ENCODE peak calls at places on chromosomes 2 and 18, in four cellular contexts. One of them, this sample, is unnamed.

GRCh38 chr18:36468161-36468560 is 170.6 kb downstream of the FHOD3 start:
- DNase-seq in trophoblast cell: peak; percentile 93
- DNase-seq in CD8-positive, alpha-beta T cell: no peak
- DNase-seq in psoas muscle: no peak
- DNase-seq in this sample: peak; percentile 82

GRCh38 chr2:11498543-11499034 is 32.6 kb upstream of the E2F6 start:
- DNase-seq in trophoblast cell: no peak
- DNase-seq in CD8-positive, alpha-beta T cell: no peak
- DNase-seq in psoas muscle: peak; percentile 96
- DNase-seq in this sample: peak; percentile 78

GRCh38 chr2:198441246-198441645 is 636.9 kb downstream of the PLCL1 start:
- DNase-seq in trophoblast cell: peak; percentile 83
- DNase-seq in CD8-positive, alpha-beta T cell: no peak
- DNase-seq in psoas muscle: no peak
- DNase-seq in this sample: no peak

GRCh38 chr18:26455639-26456038 is 92.7 kb downstream of the KCTD1 start:
- DNase-seq in trophoblast cell: no peak
- DNase-seq in CD8-positive, alpha-beta T cell: no peak
- DNase-seq in psoas muscle: no peak
- DNase-seq in this sample: no peak

GRCh38 chr2:37306024-37306423 is 18.6 kb downstream of the PRKD3 start:
- DNase-seq in trophoblast cell: peak; percentile 55
- DNase-seq in CD8-positive, alpha-beta T cell: no peak
- DNase-seq in psoas muscle: no peak
- DNase-seq in this sample: no peak

GRCh38 chr2:10273215-10274175 is 29.2 kb upstream of the HPCAL1 start:
- DNase-seq in trophoblast cell: no peak
- DNase-seq in CD8-positive, alpha-beta T cell: no peak
- DNase-seq in psoas muscle: peak; percentile 32
- DNase-seq in this sample: no peak

GRCh38 chr2:118569876-118570535 is 277.4 kb downstream of the EN1 start:
- DNase-seq in trophoblast cell: no peak
- DNase-seq in CD8-positive, alpha-beta T cell: no peak
- DNase-seq in psoas muscle: no peak
- DNase-seq in this sample: no peak

GRCh38 chr2:200617089-200618050 is 31.6 kb downstream of the AOX1 start:
- DNase-seq in trophoblast cell: no peak
- DNase-seq in CD8-positive, alpha-beta T cell: no peak
- DNase-seq in psoas muscle: no peak
- DNase-seq in this sample: no peak

GRCh38 chr2:71620116-71620515 is 166.8 kb downstream of the DYSF start:
- DNase-seq in trophoblast cell: no peak
- DNase-seq in CD8-positive, alpha-beta T cell: no peak
- DNase-seq in psoas muscle: peak; percentile 33
- DNase-seq in this sample: no peak

GRCh38 chr18:35478520-35479435 is 19.0 kb downstream of the INO80C start:
- DNase-seq in trophoblast cell: peak; percentile 87
- DNase-seq in CD8-positive, alpha-beta T cell: no peak
- DNase-seq in psoas muscle: no peak
- DNase-seq in this sample: no peak

GRCh38 chr2:130252880-130253645 is 54.8 kb upstream of the TUBA3E start:
- DNase-seq in trophoblast cell: no peak
- DNase-seq in CD8-positive, alpha-beta T cell: no peak
- DNase-seq in psoas muscle: no peak
- DNase-seq in this sample: no peak

GRCh38 chr2:38076250-38076709 is 329 bp upstream of the CYP1B1 start:
- DNase-seq in trophoblast cell: peak; percentile 45
- DNase-seq in CD8-positive, alpha-beta T cell: no peak
- DNase-seq in psoas muscle: peak; percentile 85
- DNase-seq in this sample: peak; percentile 92

GRCh38 chr18:7779226-7779625 is 212.1 kb downstream of the PTPRM start:
- DNase-seq in trophoblast cell: peak; percentile 14
- DNase-seq in CD8-positive, alpha-beta T cell: no peak
- DNase-seq in psoas muscle: no peak
- DNase-seq in this sample: no peak

GRCh38 chr2:99771691-99772333 is 282.0 kb upstream of the REV1 start:
- DNase-seq in trophoblast cell: no peak
- DNase-seq in CD8-positive, alpha-beta T cell: no peak
- DNase-seq in psoas muscle: no peak
- DNase-seq in this sample: peak; percentile 66

GRCh38 chr18:11224166-11224565 is 74.8 kb upstream of the PIEZO2 start:
- DNase-seq in trophoblast cell: no peak
- DNase-seq in CD8-positive, alpha-beta T cell: no peak
- DNase-seq in psoas muscle: no peak
- DNase-seq in this sample: no peak

GRCh38 chr2:231886071-231886681 is 40.0 kb downstream of the NPPC start:
- DNase-seq in trophoblast cell: no peak
- DNase-seq in CD8-positive, alpha-beta T cell: no peak
- DNase-seq in psoas muscle: no peak
- DNase-seq in this sample: no peak

GRCh38 chr18:13416208-13416607 is 197.6 kb downstream of the LDLRAD4 start:
- DNase-seq in trophoblast cell: no peak
- DNase-seq in CD8-positive, alpha-beta T cell: no peak
- DNase-seq in psoas muscle: no peak
- DNase-seq in this sample: no peak

GRCh38 chr18:55111271-55111670 is 152.0 kb upstream of the CCDC68 start:
- DNase-seq in trophoblast cell: no peak
- DNase-seq in CD8-positive, alpha-beta T cell: no peak
- DNase-seq in psoas muscle: no peak
- DNase-seq in this sample: no peak

GRCh38 chr2:120564213-120565094 is 171.2 kb upstream of the GLI2 start:
- DNase-seq in trophoblast cell: no peak
- DNase-seq in CD8-positive, alpha-beta T cell: no peak
- DNase-seq in psoas muscle: no peak
- DNase-seq in this sample: no peak

GRCh38 chr18:23191952-23192662 is 56.8 kb downstream of the CABLES1 start:
- DNase-seq in trophoblast cell: no peak
- DNase-seq in CD8-positive, alpha-beta T cell: no peak
- DNase-seq in psoas muscle: peak; percentile 77
- DNase-seq in this sample: peak; percentile 66

GRCh38 chr18:50099725-50100414 is 95.1 kb downstream of the MYO5B start:
- DNase-seq in trophoblast cell: peak; percentile 62
- DNase-seq in CD8-positive, alpha-beta T cell: no peak
- DNase-seq in psoas muscle: no peak
- DNase-seq in this sample: no peak

GRCh38 chr2:177665328-177665727 is 272.8 kb downstream of the AGPS start:
- DNase-seq in trophoblast cell: no peak
- DNase-seq in CD8-positive, alpha-beta T cell: no peak
- DNase-seq in psoas muscle: no peak
- DNase-seq in this sample: no peak

GRCh38 chr2:65487404-65487803 is 55.0 kb upstream of the SPRED2 start:
- DNase-seq in trophoblast cell: no peak
- DNase-seq in CD8-positive, alpha-beta T cell: no peak
- DNase-seq in psoas muscle: no peak
- DNase-seq in this sample: no peak

GRCh38 chr2:65486802-65487201 is 54.4 kb upstream of the SPRED2 start:
- DNase-seq in trophoblast cell: no peak
- DNase-seq in CD8-positive, alpha-beta T cell: no peak
- DNase-seq in psoas muscle: no peak
- DNase-seq in this sample: no peak

GRCh38 chr2:65489269-65489668 is 56.9 kb upstream of the SPRED2 start:
- DNase-seq in trophoblast cell: no peak
- DNase-seq in CD8-positive, alpha-beta T cell: no peak
- DNase-seq in psoas muscle: no peak
- DNase-seq in this sample: no peak

GRCh38 chr2:65490222-65490621 is 57.8 kb upstream of the SPRED2 start:
- DNase-seq in trophoblast cell: no peak
- DNase-seq in CD8-positive, alpha-beta T cell: no peak
- DNase-seq in psoas muscle: no peak
- DNase-seq in this sample: no peak

DNA sequence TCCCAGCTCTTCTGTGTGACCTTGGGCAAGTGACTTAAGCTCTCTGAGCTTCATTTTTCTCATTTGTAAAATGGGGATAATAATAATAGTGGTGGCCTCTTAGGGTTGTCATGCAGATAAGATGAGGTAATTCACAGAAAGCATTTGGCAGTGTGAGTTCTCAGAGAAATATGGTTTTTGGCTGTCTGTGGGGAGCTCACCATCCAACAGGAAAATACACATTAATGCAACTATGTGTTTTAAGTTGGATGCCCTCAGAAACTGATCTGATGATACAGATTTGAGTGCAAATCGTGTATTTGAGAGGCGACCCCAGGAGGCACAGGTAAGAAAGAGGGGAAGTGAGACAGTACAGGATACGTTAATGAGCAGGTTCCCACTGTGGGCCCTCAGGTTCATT is 56.1 kb upstream of the SPRED2 start:
- DNase-seq in trophoblast cell: no peak
- DNase-seq in CD8-positive, alpha-beta T cell: no peak
- DNase-seq in psoas muscle: no peak
- DNase-seq in this sample: no peak
- H3K9me3 ChIP-seq in trophoblast cell: peaks cover 5% of the 10 kb centered on the region
- H3K9me3 ChIP-seq in CD8-positive, alpha-beta T cell: peaks cover 6% of the 10 kb centered on the region
- H3K9me3 ChIP-seq in psoas muscle: no peaks in the 10 kb centered on the region
- H3K9me3 ChIP-seq in this sample: no peaks in the 10 kb centered on the region

GRCh38 chr2:135573620-135574019 is 42.3 kb downstream of the R3HDM1 start:
- DNase-seq in trophoblast cell: no peak
- DNase-seq in CD8-positive, alpha-beta T cell: no peak
- DNase-seq in psoas muscle: no peak
- DNase-seq in this sample: no peak
- H3K4me1 ChIP-seq in trophoblast cell: no peaks in the 10 kb centered on the region
- H3K4me1 ChIP-seq in CD8-positive, alpha-beta T cell: no peaks in the 10 kb centered on the region
- H3K4me1 ChIP-seq in psoas muscle: no peaks in the 10 kb centered on the region
- H3K4me1 ChIP-seq in this sample: no peaks in the 10 kb centered on the region

GRCh38 chr18:33900638-33901037 is 322.6 kb downstream of the ASXL3 start:
- DNase-seq in trophoblast cell: no peak
- DNase-seq in CD8-positive, alpha-beta T cell: no peak
- DNase-seq in psoas muscle: no peak
- DNase-seq in this sample: no peak
- H3K9me3 ChIP-seq in trophoblast cell: no peaks in the 10 kb centered on the region
- H3K9me3 ChIP-seq in CD8-positive, alpha-beta T cell: peaks cover 5% of the 10 kb centered on the region
- H3K9me3 ChIP-seq in psoas muscle: no peaks in the 10 kb centered on the region
- H3K9me3 ChIP-seq in this sample: no peaks in the 10 kb centered on the region

DNA sequence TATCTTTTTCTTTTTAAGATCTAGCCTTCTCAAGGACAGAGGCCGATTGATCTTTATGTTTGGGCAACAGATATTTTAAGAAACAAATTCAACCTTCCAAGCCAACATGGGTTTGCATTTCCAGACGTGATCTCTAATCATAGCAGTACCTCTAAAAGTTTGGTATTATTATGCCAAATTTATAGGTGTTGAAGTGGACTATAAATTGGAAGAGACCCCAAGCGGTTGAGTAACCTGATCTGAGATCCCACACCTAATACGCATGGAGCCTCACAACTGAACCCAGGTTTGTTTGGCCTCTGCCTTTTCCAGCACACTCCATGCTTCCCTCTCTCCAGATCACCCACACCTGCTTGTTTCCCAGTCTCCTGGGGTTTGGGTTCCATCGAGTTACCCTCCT is 116.5 kb downstream of the DDX1 start:
- DNase-seq in trophoblast cell: no peak
- DNase-seq in CD8-positive, alpha-beta T cell: no peak
- DNase-seq in psoas muscle: no peak
- DNase-seq in this sample: no peak
- H3K4me1 ChIP-seq in trophoblast cell: peaks cover 3% of the 10 kb centered on the region
- H3K4me1 ChIP-seq in CD8-positive, alpha-beta T cell: no peaks in the 10 kb centered on the region
- H3K4me1 ChIP-seq in psoas muscle: no peaks in the 10 kb centered on the region
- H3K4me1 ChIP-seq in this sample: peaks cover 6% of the 10 kb centered on the region

DNA sequence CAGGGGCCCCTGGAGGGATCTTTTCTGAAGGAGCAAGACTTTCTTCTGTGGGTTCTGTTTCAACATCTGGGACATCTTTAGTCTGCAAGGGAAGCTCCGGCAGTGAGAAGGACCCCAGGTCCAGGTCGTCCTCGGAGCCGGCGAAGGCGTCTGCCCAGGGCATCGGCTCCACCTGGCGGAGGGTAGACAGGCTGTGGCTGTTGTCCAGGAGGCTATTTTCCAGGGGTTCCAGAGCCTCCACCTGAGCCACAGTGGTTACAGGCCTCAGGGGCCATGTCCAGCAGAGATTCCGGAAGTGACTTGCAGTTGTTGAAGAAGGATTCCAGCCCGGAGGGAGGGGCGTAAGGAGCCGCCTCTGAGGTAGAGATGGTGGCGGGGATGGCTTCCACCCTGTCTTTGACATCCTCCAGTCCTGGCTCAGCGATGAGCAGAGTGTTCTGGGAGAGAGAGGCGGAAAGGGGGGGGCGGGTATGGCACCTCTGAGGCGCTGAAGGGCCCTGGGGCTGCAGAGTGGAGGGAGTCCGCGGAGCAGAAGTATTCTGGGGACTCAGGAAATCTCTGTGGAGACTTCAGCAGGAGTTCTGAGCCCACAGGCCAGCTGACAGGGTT is 891.3 kb upstream of the LRRTM1 start:
- DNase-seq in trophoblast cell: no peak
- DNase-seq in CD8-positive, alpha-beta T cell: no peak
- DNase-seq in psoas muscle: no peak
- DNase-seq in this sample: no peak
- H3K9me3 ChIP-seq in trophoblast cell: peaks cover 18% of the 10 kb centered on the region
- H3K9me3 ChIP-seq in CD8-positive, alpha-beta T cell: no peaks in the 10 kb centered on the region
- H3K9me3 ChIP-seq in psoas muscle: no peaks in the 10 kb centered on the region
- H3K9me3 ChIP-seq in this sample: no peaks in the 10 kb centered on the region

GRCh38 chr2:127673304-127674069 is 1.8 kb downstream of the LIMS2 start:
- DNase-seq in trophoblast cell: no peak
- DNase-seq in CD8-positive, alpha-beta T cell: no peak
- DNase-seq in psoas muscle: peak; percentile 60
- DNase-seq in this sample: no peak
- H3K4me1 ChIP-seq in trophoblast cell: peaks cover 6% of the 10 kb centered on the region
- H3K4me1 ChIP-seq in CD8-positive, alpha-beta T cell: peaks cover 11% of the 10 kb centered on the region
- H3K4me1 ChIP-seq in psoas muscle: peaks cover 3% of the 10 kb centered on the region
- H3K4me1 ChIP-seq in this sample: peaks cover 9% of the 10 kb centered on the region

GRCh38 chr2:241945803-241946202 is 76.3 kb downstream of the RTP5 start:
- DNase-seq in trophoblast cell: no peak
- DNase-seq in CD8-positive, alpha-beta T cell: no peak
- DNase-seq in psoas muscle: no peak
- DNase-seq in this sample: no peak
- H3K9me3 ChIP-seq in trophoblast cell: peaks cover 18% of the 10 kb centered on the region
- H3K9me3 ChIP-seq in CD8-positive, alpha-beta T cell: no peaks in the 10 kb centered on the region
- H3K9me3 ChIP-seq in psoas muscle: no peaks in the 10 kb centered on the region
- H3K9me3 ChIP-seq in this sample: no peaks in the 10 kb centered on the region

DNA sequence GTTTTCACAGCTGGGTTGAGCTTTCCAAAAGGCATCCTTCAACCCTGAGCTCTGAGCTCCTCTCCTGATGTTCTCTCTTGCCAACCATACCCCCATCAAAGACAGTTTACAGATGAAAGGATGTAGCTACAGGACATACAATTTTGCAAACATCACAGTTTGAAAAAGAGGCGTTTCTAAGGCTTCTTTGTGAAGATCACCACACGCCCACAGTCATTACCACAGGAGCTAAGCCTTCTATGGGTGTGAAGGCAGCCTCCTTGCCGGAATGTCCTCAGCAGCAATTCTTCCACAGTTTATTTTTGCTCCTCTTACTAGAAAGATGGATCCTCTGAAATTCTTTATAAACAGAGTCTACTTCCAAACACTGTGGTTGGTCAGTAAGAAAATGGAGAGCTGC is 9.7 kb downstream of the KLF7 start:
- DNase-seq in trophoblast cell: no peak
- DNase-seq in CD8-positive, alpha-beta T cell: peak; percentile 27
- DNase-seq in psoas muscle: no peak
- DNase-seq in this sample: no peak
- H3K4me1 ChIP-seq in trophoblast cell: peaks cover 2% of the 10 kb centered on the region
- H3K4me1 ChIP-seq in CD8-positive, alpha-beta T cell: peaks cover 49% of the 10 kb centered on the region
- H3K4me1 ChIP-seq in psoas muscle: peaks cover 41% of the 10 kb centered on the region
- H3K4me1 ChIP-seq in this sample: peaks cover 25% of the 10 kb centered on the region